ENCODE peak calls at places on chromosomes 6 and 20, in five cellular contexts. M is GM20000; B is activated CD8-positive, alpha-beta T cell treated with anti-CD3 and anti-CD28 coated beads for 36 hours; C is choroid plexus epithelial cell; V is Peyer's patch. L is an unnamed sample.

GRCh38 chr6:166277021-166277420 is 31.2 kb downstream of the PRR18 start:
- DNase-seq in M (no peak), B (no peak), C (peak), V (no peak), L (peak)

GRCh38 chr20:43751167-43752050 is 24.6 kb upstream of the GTSF1L start:
- DNase-seq in M (peak), B (peak), C (peak), V (peak), L (peak)

GRCh38 chr6:158595223-158595622 is 35.3 kb downstream of the TMEM181 start:
- DNase-seq in M (no peak), B (no peak), C (no peak), V (no peak), L (no peak)

GRCh38 chr6:166307981-166308768 is at the start of gene PRR18:
- DNase-seq in M (peak), B (peak), C (no peak), V (no peak), L (no peak)

GRCh38 chr20:44006578-44006977 is 91.9 kb downstream of the TOX2 start:
- DNase-seq in M (no peak), B (no peak), C (no peak), V (no peak), L (no peak)

GRCh38 chr6:170251776-170252571 is 38.9 kb downstream of the DLL1 start:
- DNase-seq in M (no peak), B (no peak), C (no peak), V (no peak), L (no peak)

GRCh38 chr6:22892452-22892851 is 323.1 kb downstream of the HDGFL1 start:
- DNase-seq in M (no peak), B (no peak), C (peak), V (no peak), L (peak)

GRCh38 chr6:3456794-3457709 is at the start of gene SLC22A23:
- DNase-seq in M (peak), B (peak), C (peak), V (peak), L (no peak)

GRCh38 chr20:50356522-50356880 is 153.7 kb upstream of the PTPN1 start:
- DNase-seq in M (no peak), B (no peak), C (no peak), V (no peak), L (no peak)

GRCh38 chr20:1083431-1084080 is 34.8 kb upstream of the PSMF1 start:
- DNase-seq in M (peak), B (no peak), C (peak), V (no peak), L (no peak)

GRCh38 chr6:149235130-149235561 is 82.4 kb upstream of the TAB2 start:
- DNase-seq in M (peak), B (no peak), C (peak), V (no peak), L (peak)

GRCh38 chr6:116016846-116017545 is 43.7 kb downstream of the FRK start:
- DNase-seq in M (no peak), B (no peak), C (peak), V (no peak), L (no peak)

GRCh38 chr20:23550227-23550626 is 18.1 kb downstream of the CST9L start:
- DNase-seq in M (no peak), B (no peak), C (no peak), V (no peak), L (no peak)

GRCh38 chr6:100664274-100665040 is 199.7 kb upstream of the SIM1 start:
- DNase-seq in M (no peak), B (no peak), C (peak), V (no peak), L (peak)

GRCh38 chr6:130412556-130413290 is 46.9 kb downstream of the TMEM200A start:
- DNase-seq in M (no peak), B (no peak), C (peak), V (no peak), L (no peak)

GRCh38 chr6:106334646-106335448 is 9.3 kb upstream of the ATG5 start:
- DNase-seq in M (peak), B (peak), C (peak), V (peak), L (peak)

GRCh38 chr6:90212274-90212673 is 84.4 kb downstream of the BACH2 start:
- DNase-seq in M (no peak), B (peak), C (no peak), V (no peak), L (no peak)

GRCh38 chr6:138237463-138237862 is 19.2 kb upstream of the PBOV1 start:
- DNase-seq in M (no peak), B (no peak), C (no peak), V (no peak), L (no peak)

GRCh38 chr6:56616967-56617366 is 25.7 kb downstream of the DST start:
- DNase-seq in M (no peak), B (no peak), C (no peak), V (no peak), L (no peak)

GRCh38 chr6:56620229-56620868 is 22.3 kb downstream of the DST start:
- DNase-seq in M (no peak), B (no peak), C (no peak), V (no peak), L (no peak)

GRCh38 chr6:56613247-56613851 is 29.3 kb downstream of the DST start:
- DNase-seq in M (no peak), B (no peak), C (no peak), V (no peak), L (no peak)

GRCh38 chr6:56618050-56618449 is 24.6 kb downstream of the DST start:
- DNase-seq in M (no peak), B (no peak), C (no peak), V (no peak), L (no peak)
- TF ChIP-seq CTCF in M (no peak), B (no peak), C (peak), V (no peak), L (peak)

GRCh38 chr20:34311118-34312023 is 8.2 kb upstream of the AHCY start:
- DNase-seq in M (no peak), B (no peak), C (peak), V (no peak), L (no peak)
- TF ChIP-seq CTCF in M (no peak), B (no peak), C (peak), V (no peak), L (peak)

DNA sequence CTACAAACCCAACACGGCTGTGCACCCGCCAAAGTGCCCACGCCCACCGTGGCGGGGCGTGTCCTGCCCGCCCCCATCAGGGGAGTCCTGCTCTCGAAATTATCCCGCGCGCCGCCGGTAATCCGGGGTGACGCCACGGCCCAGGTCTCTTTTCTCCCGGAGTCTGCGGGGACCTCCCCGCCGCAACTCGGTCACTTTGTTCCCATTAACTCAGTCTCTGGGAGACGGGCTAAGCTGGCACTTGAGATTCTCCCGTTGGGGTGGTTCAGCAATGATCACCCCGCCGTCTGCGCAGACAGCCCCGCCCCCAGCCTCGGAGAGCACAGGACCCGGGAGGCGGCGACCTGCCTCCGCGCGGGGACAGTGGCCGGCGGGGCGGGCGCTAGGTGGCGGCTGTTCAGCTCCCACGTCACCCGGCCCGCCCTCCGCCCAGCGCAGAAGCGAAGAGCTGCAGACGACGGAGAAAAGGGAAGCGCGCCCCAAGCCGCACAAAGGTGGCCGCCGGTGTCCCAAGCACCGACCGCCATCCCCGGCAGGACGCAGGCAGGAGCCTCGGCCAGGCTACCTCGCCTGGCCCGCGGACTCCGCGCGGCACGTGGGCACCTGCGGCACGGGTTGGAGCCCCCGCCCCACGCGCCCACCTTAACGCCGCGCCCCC is 31.5 kb downstream of the SF3B5 start:
- DNase-seq in M (peak), B (peak), C (peak), V (peak), L (no peak)
- TF ChIP-seq CTCF in M (no peak), B (no peak), C (no peak), V (peak), L (peak)

GRCh38 chr6:43475506-43475905 is 1.9 kb upstream of the TJAP1 start:
- DNase-seq in M (no peak), B (no peak), C (no peak), V (no peak), L (no peak)

GRCh38 chr6:43472515-43472914 is 4.9 kb upstream of the TJAP1 start:
- DNase-seq in M (no peak), B (no peak), C (no peak), V (no peak), L (no peak)

GRCh38 chr6:43478008-43478372 is 620 bp downstream of the TJAP1 start:
- DNase-seq in M (no peak), B (peak), C (no peak), V (no peak), L (no peak)

GRCh38 chr6:43477235-43478007 is at the start of gene TJAP1:
- DNase-seq in M (peak), B (peak), C (peak), V (peak), L (peak)

DNA sequence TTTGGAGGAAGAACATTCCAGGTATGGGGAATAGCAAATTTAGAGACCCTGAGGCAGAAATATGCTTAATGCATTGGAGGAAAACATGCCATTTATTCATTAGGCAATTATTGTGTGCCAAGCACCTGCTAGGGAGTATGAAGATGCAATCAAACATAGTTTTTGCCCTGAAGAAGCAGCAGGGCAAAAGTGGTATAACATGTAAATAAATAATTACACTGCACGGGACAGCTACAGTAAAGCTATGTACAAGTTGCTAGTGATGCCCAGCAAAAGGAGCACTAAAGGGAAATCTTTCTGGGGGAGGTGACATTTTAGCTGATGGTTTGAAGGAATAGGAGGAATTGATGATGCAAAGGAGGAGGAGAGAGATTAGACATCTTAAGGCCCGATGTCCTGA is 626 bp upstream of the TJAP1 start:
- DNase-seq in M (no peak), B (no peak), C (no peak), V (no peak), L (no peak)
- TF ChIP-seq CTCF in M (no peak), B (peak), C (no peak), V (no peak), L (no peak)

GRCh38 chr6:15245361-15246216 is at the start of gene JARID2:
- DNase-seq in M (peak), B (peak), C (peak), V (peak), L (peak)
- TF ChIP-seq CTCF in M (no peak), B (no peak), C (no peak), V (peak), L (no peak)

GRCh38 chr6:91387290-91388062 is 800.6 kb upstream of the MAP3K7 start:
- DNase-seq in M (no peak), B (no peak), C (no peak), V (no peak), L (no peak)
- TF ChIP-seq CTCF in M (no peak), B (no peak), C (no peak), V (no peak), L (no peak)

DNA sequence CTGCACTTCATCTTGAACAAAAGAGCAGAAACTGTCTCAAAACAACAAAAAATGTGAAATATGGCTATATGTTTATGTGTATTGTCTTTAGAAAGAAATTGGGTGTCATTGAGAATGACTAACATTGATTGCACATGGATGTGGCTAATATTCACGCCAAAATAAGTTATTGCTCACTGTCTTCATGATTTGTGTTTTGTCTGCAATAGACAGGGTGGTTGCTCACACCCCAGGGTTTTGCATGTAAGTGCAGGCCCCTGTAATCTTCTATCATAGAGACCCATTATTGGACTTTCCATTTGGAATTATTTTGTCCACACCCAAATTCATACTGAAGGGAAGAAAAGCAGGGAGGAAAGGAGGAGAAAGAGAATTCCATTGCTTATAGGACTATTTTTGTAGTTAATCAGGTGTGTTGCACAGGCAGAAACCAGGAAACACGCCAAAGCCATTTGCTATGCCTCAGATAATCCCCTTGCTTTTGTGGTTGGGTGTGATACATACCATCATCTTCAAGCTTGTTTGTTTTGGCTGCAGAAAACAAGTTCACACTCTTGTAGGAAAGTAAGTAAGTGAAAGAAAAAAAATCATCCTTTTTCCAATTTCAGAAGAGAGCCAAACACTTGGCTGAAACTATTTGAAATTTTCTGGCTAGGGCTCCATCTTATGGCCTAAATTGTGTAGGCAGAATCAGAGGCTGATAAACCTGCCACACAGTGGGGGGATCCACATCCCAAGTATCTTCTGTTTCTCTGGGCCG is 214.1 kb downstream of the COL12A1 start:
- DNase-seq in M (no peak), B (no peak), C (peak), V (no peak), L (peak)
- TF ChIP-seq CTCF in M (no peak), B (no peak), C (peak), V (no peak), L (peak)

GRCh38 chr6:40894962-40895799 is 143.8 kb downstream of the UNC5CL start:
- DNase-seq in M (no peak), B (no peak), C (peak), V (no peak), L (peak)
- TF ChIP-seq CTCF in M (no peak), B (no peak), C (peak), V (peak), L (peak)

DNA sequence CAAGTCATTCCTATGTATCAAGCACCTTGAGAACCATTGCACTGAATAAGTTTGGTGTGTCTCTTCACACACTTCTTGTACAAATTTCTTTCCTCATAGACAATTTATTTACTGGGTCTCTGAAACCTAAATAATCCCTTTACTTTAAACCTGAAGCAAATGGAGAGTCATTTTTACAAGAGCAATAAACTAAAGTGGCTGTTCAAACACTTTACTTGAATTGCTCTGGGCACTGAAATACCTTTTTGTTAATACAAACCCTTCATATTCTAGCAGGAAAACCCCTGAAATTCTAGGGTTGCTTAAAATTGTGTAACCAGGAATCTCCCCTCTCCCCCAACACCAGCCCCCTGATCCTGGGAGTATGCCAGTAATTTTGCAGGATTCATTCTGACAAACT is 13.3 kb downstream of the RSPO3 start:
- DNase-seq in M (no peak), B (no peak), C (no peak), V (no peak), L (no peak)
- TF ChIP-seq CTCF in M (no peak), B (no peak), C (no peak), V (no peak), L (no peak)

DNA sequence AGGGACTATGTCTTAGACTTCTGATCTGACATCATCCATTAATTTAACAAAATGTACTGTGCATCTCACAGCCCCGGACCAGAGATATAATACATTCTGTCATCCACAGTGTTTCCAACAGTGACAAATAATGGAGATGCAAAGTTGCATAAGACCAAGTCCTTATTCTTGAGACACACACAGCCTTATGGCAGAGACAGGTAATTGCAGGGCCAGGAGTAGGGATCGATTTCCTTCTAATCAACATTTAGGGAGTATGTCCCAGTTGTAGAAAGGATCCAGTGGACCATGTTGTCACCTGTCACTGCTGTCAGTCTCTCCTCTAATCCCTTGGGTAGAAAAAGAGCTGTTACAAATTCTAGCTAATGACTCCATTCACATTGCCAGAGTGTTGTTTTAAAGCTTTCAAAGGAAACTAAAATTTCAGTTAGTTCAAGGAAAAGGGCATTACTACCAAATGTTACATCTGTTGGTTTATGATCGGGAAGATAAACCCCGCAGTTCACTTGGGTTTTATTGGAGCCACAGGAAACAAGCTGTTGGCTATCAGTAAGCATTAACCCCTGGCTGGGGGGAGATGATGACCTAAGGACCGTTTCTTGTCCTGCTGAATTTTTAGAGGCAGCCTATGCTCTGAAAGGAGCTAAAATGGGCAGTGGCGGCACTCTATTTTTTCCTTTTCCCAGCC is 111.4 kb upstream of the ATXN1 start:
- DNase-seq in M (no peak), B (no peak), C (no peak), V (no peak), L (no peak)
- TF ChIP-seq CTCF in M (no peak), B (no peak), C (peak), V (no peak), L (no peak)

L was measured in astrocyte of the cerebellum.